ENCODE peak calls at places on chromosomes 4 and X, in ten cellular contexts. One of them, this sample, is unnamed. For H3K27me3, the result is how much of the 10 kb centered on the place peaks cover.

GRCh38 chrX:118364261-118364660 is 18.4 kb downstream of the WDR44 start:
- DNase-seq in sigmoid colon: no peak
- DNase-seq in endodermal cell: no peak
- DNase-seq in PC-3: no peak
- DNase-seq in SJCRH30: no peak
- DNase-seq in tibial nerve: no peak
- DNase-seq in IMR-90: no peak
- DNase-seq in aorta: no peak
- DNase-seq in cardiac muscle cell: no peak
- DNase-seq in psoas muscle: no peak
- DNase-seq in this sample: no peak

GRCh38 chrX:140661657-140662056 is 47.9 kb upstream of the LINC00632 start:
- DNase-seq in psoas muscle: no peak
- DNase-seq in cardiac muscle cell: no peak
- DNase-seq in tibial nerve: no peak
- DNase-seq in endodermal cell: no peak
- DNase-seq in IMR-90: peak
- DNase-seq in aorta: no peak
- DNase-seq in PC-3: peak
- DNase-seq in sigmoid colon: no peak
- DNase-seq in SJCRH30: peak
- DNase-seq in this sample: no peak

GRCh38 chr4:181365671-181366070 is 877.5 kb upstream of the TENM3 start:
- DNase-seq in aorta: no peak
- DNase-seq in PC-3: no peak
- DNase-seq in cardiac muscle cell: no peak
- DNase-seq in IMR-90: no peak
- DNase-seq in psoas muscle: no peak
- DNase-seq in tibial nerve: no peak
- DNase-seq in sigmoid colon: no peak
- DNase-seq in endodermal cell: no peak
- DNase-seq in SJCRH30: no peak
- DNase-seq in this sample: no peak

GRCh38 chr4:70976251-70976650 is 17.2 kb upstream of the DCK start:
- DNase-seq in sigmoid colon: no peak
- DNase-seq in IMR-90: no peak
- DNase-seq in tibial nerve: no peak
- DNase-seq in SJCRH30: no peak
- DNase-seq in psoas muscle: no peak
- DNase-seq in PC-3: no peak
- DNase-seq in endodermal cell: no peak
- DNase-seq in cardiac muscle cell: no peak
- DNase-seq in aorta: no peak
- DNase-seq in this sample: no peak

GRCh38 chr4:34183916-34184315 is 2060.4 kb downstream of the ARAP2 start:
- DNase-seq in sigmoid colon: no peak
- DNase-seq in aorta: no peak
- DNase-seq in endodermal cell: no peak
- DNase-seq in IMR-90: no peak
- DNase-seq in PC-3: peak
- DNase-seq in tibial nerve: no peak
- DNase-seq in psoas muscle: no peak
- DNase-seq in SJCRH30: no peak
- DNase-seq in cardiac muscle cell: no peak
- DNase-seq in this sample: no peak

GRCh38 chr4:39976141-39976944 is 1.4 kb downstream of the PDS5A start:
- DNase-seq in endodermal cell: peak
- DNase-seq in tibial nerve: peak
- DNase-seq in IMR-90: peak
- DNase-seq in cardiac muscle cell: peak
- DNase-seq in PC-3: peak
- DNase-seq in aorta: peak
- DNase-seq in SJCRH30: peak
- DNase-seq in sigmoid colon: peak
- DNase-seq in psoas muscle: peak
- DNase-seq in this sample: peak

GRCh38 chrX:144275403-144275802 is 391.5 kb downstream of the UBE2NL start:
- DNase-seq in tibial nerve: no peak
- DNase-seq in psoas muscle: no peak
- DNase-seq in aorta: no peak
- DNase-seq in sigmoid colon: no peak
- DNase-seq in PC-3: peak
- DNase-seq in IMR-90: no peak
- DNase-seq in SJCRH30: peak
- DNase-seq in cardiac muscle cell: no peak
- DNase-seq in endodermal cell: no peak
- DNase-seq in this sample: no peak

GRCh38 chr4:168264903-168265302 is 53.6 kb downstream of the DDX60 start:
- DNase-seq in cardiac muscle cell: peak
- DNase-seq in PC-3: no peak
- DNase-seq in IMR-90: no peak
- DNase-seq in psoas muscle: no peak
- DNase-seq in tibial nerve: no peak
- DNase-seq in SJCRH30: peak
- DNase-seq in sigmoid colon: no peak
- DNase-seq in endodermal cell: no peak
- DNase-seq in aorta: no peak
- DNase-seq in this sample: no peak

DNA sequence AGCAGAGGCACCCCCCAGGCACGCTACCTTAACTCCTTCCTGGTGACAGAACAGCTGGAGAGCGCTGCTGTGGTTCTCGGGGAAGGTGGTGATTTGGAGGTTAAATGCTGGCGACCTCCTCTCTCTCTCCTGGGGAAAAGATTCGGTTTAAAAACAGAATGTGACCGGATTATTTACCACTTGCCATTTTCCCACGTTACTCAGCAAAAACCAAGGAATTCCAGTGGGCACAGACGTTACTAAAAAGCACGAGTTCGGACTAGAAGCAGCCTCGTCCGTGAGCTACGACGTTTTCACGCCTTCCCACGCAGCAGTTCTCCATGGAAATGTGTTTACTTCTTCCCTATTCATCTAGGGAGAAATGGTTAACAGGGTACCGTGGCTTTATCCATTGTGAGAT is 32.3 kb upstream of the C4orf50 start:
- DNase-seq in PC-3: no peak
- DNase-seq in aorta: no peak
- DNase-seq in IMR-90: no peak
- DNase-seq in psoas muscle: no peak
- DNase-seq in SJCRH30: no peak
- DNase-seq in endodermal cell: no peak
- DNase-seq in cardiac muscle cell: no peak
- DNase-seq in sigmoid colon: no peak
- DNase-seq in tibial nerve: no peak
- DNase-seq in this sample: no peak
- H3K27me3 ChIP-seq in PC-3: under half
- H3K27me3 ChIP-seq in aorta: under half
- H3K27me3 ChIP-seq in IMR-90: under half
- H3K27me3 ChIP-seq in psoas muscle: under half
- H3K27me3 ChIP-seq in SJCRH30: under half
- H3K27me3 ChIP-seq in endodermal cell: under half
- H3K27me3 ChIP-seq in cardiac muscle cell: under half
- H3K27me3 ChIP-seq in sigmoid colon: under half
- H3K27me3 ChIP-seq in tibial nerve: under half
- H3K27me3 ChIP-seq in this sample: under half

DNA sequence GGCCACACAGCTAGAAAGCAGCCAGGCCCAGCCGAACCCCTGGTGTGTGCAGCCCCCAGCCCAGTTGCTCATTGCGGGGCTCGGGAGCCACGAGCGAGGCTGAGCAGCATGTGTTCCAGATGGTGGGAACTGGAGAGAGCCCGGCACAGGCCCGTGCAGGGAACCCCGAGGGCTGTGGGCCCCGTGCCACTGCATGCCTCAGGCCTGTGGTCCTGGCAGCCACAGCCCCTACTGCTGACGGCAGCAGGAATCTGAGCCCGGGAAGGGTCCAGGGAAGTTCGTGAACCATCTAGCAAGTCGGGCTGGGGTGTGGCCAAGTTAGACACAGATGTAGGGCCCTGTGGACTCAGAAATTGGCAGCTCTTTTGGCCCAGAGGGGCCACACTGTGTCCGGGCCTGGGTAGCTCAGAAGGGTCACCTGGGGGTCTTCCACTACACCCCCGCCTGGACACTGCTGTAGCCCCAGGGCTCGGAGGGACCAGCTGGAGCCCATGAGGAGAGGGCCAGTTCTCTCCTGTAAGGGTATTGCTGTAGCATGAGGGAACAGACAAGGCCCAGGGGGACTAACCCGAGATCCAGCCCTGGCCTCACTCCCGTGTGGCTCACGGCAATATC is 12.1 kb downstream of the HTRA3 start:
- DNase-seq in PC-3: no peak
- DNase-seq in cardiac muscle cell: no peak
- DNase-seq in SJCRH30: no peak
- DNase-seq in psoas muscle: peak
- DNase-seq in endodermal cell: no peak
- DNase-seq in IMR-90: peak
- DNase-seq in aorta: peak
- DNase-seq in sigmoid colon: peak
- DNase-seq in tibial nerve: peak
- DNase-seq in this sample: no peak
- H3K27me3 ChIP-seq in PC-3: under half
- H3K27me3 ChIP-seq in cardiac muscle cell: under half
- H3K27me3 ChIP-seq in SJCRH30: under half
- H3K27me3 ChIP-seq in psoas muscle: under half
- H3K27me3 ChIP-seq in endodermal cell: under half
- H3K27me3 ChIP-seq in IMR-90: under half
- H3K27me3 ChIP-seq in aorta: under half
- H3K27me3 ChIP-seq in sigmoid colon: under half
- H3K27me3 ChIP-seq in tibial nerve: under half
- H3K27me3 ChIP-seq in this sample: under half

GRCh38 chrX:25389276-25389675 is 373.5 kb upstream of the ARX start:
- DNase-seq in PC-3: no peak
- DNase-seq in aorta: no peak
- DNase-seq in SJCRH30: no peak
- DNase-seq in IMR-90: no peak
- DNase-seq in tibial nerve: no peak
- DNase-seq in endodermal cell: no peak
- DNase-seq in cardiac muscle cell: no peak
- DNase-seq in psoas muscle: no peak
- DNase-seq in sigmoid colon: no peak
- DNase-seq in this sample: no peak
- H3K27me3 ChIP-seq in PC-3: under half
- H3K27me3 ChIP-seq in aorta: under half
- H3K27me3 ChIP-seq in SJCRH30: under half
- H3K27me3 ChIP-seq in IMR-90: under half
- H3K27me3 ChIP-seq in tibial nerve: under half
- H3K27me3 ChIP-seq in endodermal cell: under half
- H3K27me3 ChIP-seq in cardiac muscle cell: under half
- H3K27me3 ChIP-seq in psoas muscle: under half
- H3K27me3 ChIP-seq in sigmoid colon: under half
- H3K27me3 ChIP-seq in this sample: under half

GRCh38 chr4:89397464-89397863 is 89.9 kb upstream of the GPRIN3 start:
- DNase-seq in PC-3: no peak
- DNase-seq in IMR-90: no peak
- DNase-seq in endodermal cell: no peak
- DNase-seq in aorta: no peak
- DNase-seq in sigmoid colon: no peak
- DNase-seq in psoas muscle: no peak
- DNase-seq in tibial nerve: no peak
- DNase-seq in cardiac muscle cell: no peak
- DNase-seq in SJCRH30: no peak
- DNase-seq in this sample: no peak
- H3K27me3 ChIP-seq in PC-3: under half
- H3K27me3 ChIP-seq in IMR-90: under half
- H3K27me3 ChIP-seq in endodermal cell: under half
- H3K27me3 ChIP-seq in aorta: under half
- H3K27me3 ChIP-seq in sigmoid colon: under half
- H3K27me3 ChIP-seq in psoas muscle: under half
- H3K27me3 ChIP-seq in tibial nerve: under half
- H3K27me3 ChIP-seq in cardiac muscle cell: under half
- H3K27me3 ChIP-seq in SJCRH30: under half
- H3K27me3 ChIP-seq in this sample: under half

GRCh38 chrX:48834383-48834709 is 1.1 kb downstream of the PCSK1N start:
- DNase-seq in aorta: peak
- DNase-seq in SJCRH30: no peak
- DNase-seq in sigmoid colon: no peak
- DNase-seq in endodermal cell: no peak
- DNase-seq in psoas muscle: no peak
- DNase-seq in IMR-90: no peak
- DNase-seq in PC-3: peak
- DNase-seq in tibial nerve: no peak
- DNase-seq in cardiac muscle cell: no peak
- DNase-seq in this sample: no peak

GRCh38 chrX:48833531-48834138 is 1.8 kb downstream of the PCSK1N start:
- DNase-seq in endodermal cell: no peak
- DNase-seq in sigmoid colon: no peak
- DNase-seq in PC-3: peak
- DNase-seq in tibial nerve: no peak
- DNase-seq in psoas muscle: no peak
- DNase-seq in SJCRH30: no peak
- DNase-seq in aorta: no peak
- DNase-seq in cardiac muscle cell: no peak
- DNase-seq in IMR-90: no peak
- DNase-seq in this sample: no peak

GRCh38 chrX:48831136-48831908 is 4.1 kb downstream of the PCSK1N start:
- DNase-seq in cardiac muscle cell: no peak
- DNase-seq in endodermal cell: peak
- DNase-seq in sigmoid colon: no peak
- DNase-seq in tibial nerve: no peak
- DNase-seq in SJCRH30: no peak
- DNase-seq in psoas muscle: no peak
- DNase-seq in IMR-90: no peak
- DNase-seq in PC-3: no peak
- DNase-seq in aorta: peak
- DNase-seq in this sample: no peak

GRCh38 chrX:48829016-48829735 is 2.9 kb downstream of the ERAS start:
- DNase-seq in endodermal cell: no peak
- DNase-seq in cardiac muscle cell: no peak
- DNase-seq in IMR-90: no peak
- DNase-seq in aorta: peak
- DNase-seq in tibial nerve: no peak
- DNase-seq in psoas muscle: no peak
- DNase-seq in PC-3: no peak
- DNase-seq in sigmoid colon: no peak
- DNase-seq in SJCRH30: no peak
- DNase-seq in this sample: no peak

GRCh38 chrX:48831909-48832291 is 3.5 kb downstream of the PCSK1N start:
- DNase-seq in aorta: peak
- DNase-seq in psoas muscle: no peak
- DNase-seq in IMR-90: no peak
- DNase-seq in tibial nerve: no peak
- DNase-seq in PC-3: no peak
- DNase-seq in cardiac muscle cell: no peak
- DNase-seq in sigmoid colon: no peak
- DNase-seq in endodermal cell: peak
- DNase-seq in SJCRH30: no peak
- DNase-seq in this sample: no peak
- H3K27me3 ChIP-seq in aorta: under half
- H3K27me3 ChIP-seq in psoas muscle: under half
- H3K27me3 ChIP-seq in IMR-90: half or more
- H3K27me3 ChIP-seq in tibial nerve: under half
- H3K27me3 ChIP-seq in PC-3: under half
- H3K27me3 ChIP-seq in cardiac muscle cell: half or more
- H3K27me3 ChIP-seq in sigmoid colon: under half
- H3K27me3 ChIP-seq in endodermal cell: half or more
- H3K27me3 ChIP-seq in SJCRH30: under half
- H3K27me3 ChIP-seq in this sample: under half

This sample was measured in iPS DF 6.9.